ENCODE peak calls at places on chromosomes 13 and 19, in seven cellular contexts. L is GM12865; X is fibroblast of the aortic adventitia; E is mesenteric fat pad; W is posterior cingulate gyrus; V is AG09319; U is stimulated activated CD4-positive, alpha-beta T cell treated with anti-CD3 and anti-CD28 coated beads, TNF-alpha, amount 100 ng/mL, for 24 hours. A is an unnamed sample.
A peak's percentile ranks its signal among the peaks of the same experiment; 100 is the strongest.

GRCh38 chr13:51576754-51577153 is 7.5 kb upstream of the WDFY2 start:
- DNase-seq in L (no peak), X (no peak), E (no peak), W (no peak), V (no peak), U (no peak), A (no peak)

GRCh38 chr13:36764536-36764935 is 54.5 kb upstream of the RFXAP start:
- DNase-seq in L (no peak), X (no peak), E (no peak), W (no peak), V (no peak), U (no peak), A (no peak)

GRCh38 chr19:50602496-50602895 is 34.3 kb upstream of the LRRC4B start:
- DNase-seq in L (no peak), X (no peak), E (no peak), W (no peak), V (no peak), U (no peak), A (no peak)

GRCh38 chr13:31794452-31794851 is 55.1 kb downstream of the RXFP2 start:
- DNase-seq in L (no peak), X (no peak), E (no peak), W (no peak), V (no peak), U (no peak), A (no peak)

GRCh38 chr19:46813570-46814358 is 25.4 kb upstream of the SLC1A5 start:
- DNase-seq in L (no peak), X (peak; percentile 37), E (no peak), W (no peak), V (no peak), U (no peak), A (peak; percentile 48)

GRCh38 chr13:60356970-60357369 is 40.0 kb upstream of the TDRD3 start:
- DNase-seq in L (no peak), X (no peak), E (no peak), W (no peak), V (no peak), U (no peak), A (no peak)

GRCh38 chr19:46913198-46913851 is 52.5 kb downstream of the ARHGAP35 start:
- DNase-seq in L (no peak), X (no peak), E (no peak), W (no peak), V (no peak), U (no peak), A (no peak)

GRCh38 chr19:10899171-10899653 is 27.9 kb downstream of the CARM1 start:
- DNase-seq in L (no peak), X (no peak), E (no peak), W (no peak), V (no peak), U (no peak), A (no peak)

GRCh38 chr13:30865131-30866009 is 40.7 kb upstream of the MEDAG start:
- DNase-seq in L (peak; percentile 80), X (peak; percentile 96), E (peak; percentile 89), W (peak; percentile 79), V (peak; percentile 83), U (peak; percentile 11), A (peak; percentile 74)

GRCh38 chr19:33133438-33134031 is 1.6 kb downstream of the WDR88 start:
- DNase-seq in L (no peak), X (peak; percentile 10), E (no peak), W (no peak), V (no peak), U (no peak), A (no peak)

GRCh38 chr13:44169018-44169909 is 204.4 kb upstream of the SERP2 start:
- DNase-seq in L (no peak), X (peak; percentile 32), E (no peak), W (no peak), V (no peak), U (no peak), A (no peak)

GRCh38 chr19:19405919-19406877 is 723 bp downstream of the GATAD2A start:
- DNase-seq in L (peak; percentile 52), X (peak; percentile 71), E (no peak), W (no peak), V (no peak), U (no peak), A (peak; percentile 55)

GRCh38 chr19:19062454-19063182 is 1.2 kb upstream of the SLC25A42 start:
- DNase-seq in L (no peak), X (peak; percentile 18), E (no peak), W (no peak), V (no peak), U (no peak), A (no peak)

GRCh38 chr19:45450042-45450380 is 17.8 kb upstream of the FOSB start:
- DNase-seq in L (peak; percentile 70), X (no peak), E (no peak), W (no peak), V (no peak), U (no peak), A (no peak)

GRCh38 chr19:41595258-41595889 is 19.4 kb downstream of the CEACAM21 start:
- DNase-seq in L (peak; percentile 89), X (peak; percentile 76), E (no peak), W (no peak), V (peak; percentile 12), U (peak; percentile 51), A (peak; percentile 66)

GRCh38 chr19:41415154-41415571 is 12.0 kb downstream of the B3GNT8 start:
- DNase-seq in L (no peak), X (no peak), E (no peak), W (no peak), V (no peak), U (no peak), A (no peak)

GRCh38 chr13:19713186-19713965 is 69.4 kb downstream of the PSPC1 start:
- DNase-seq in L (peak; percentile 34), X (peak; percentile 40), E (no peak), W (no peak), V (no peak), U (no peak), A (no peak)

GRCh38 chr19:47826800-47827199 is 5.1 kb downstream of the CRX start:
- DNase-seq in L (no peak), X (no peak), E (no peak), W (no peak), V (no peak), U (no peak), A (no peak)

GRCh38 chr13:98856983-98857382 is 104.5 kb upstream of the SLC15A1 start:
- DNase-seq in L (no peak), X (no peak), E (no peak), W (peak; percentile 59), V (no peak), U (no peak), A (no peak)